ENCODE peak calls at places on chromosomes 11 and 22, in eight cellular contexts. K, Q, D, M, J, A, T and R are unnamed samples.

GRCh38 chr22:27796829-27797792 is 4.4 kb downstream of the MN1 start:
- DNase-seq in K (no peak), Q (no peak), D (no peak), M (no peak), J (no peak), A (no peak), T (no peak), R (no peak)

GRCh38 chr22:44091021-44091721 is 67.1 kb downstream of the PARVB start:
- DNase-seq in K (peak; percentile 39), Q (no peak), D (peak; percentile 32), M (no peak), J (no peak), A (no peak), T (no peak), R (peak; percentile 29)

GRCh38 chr11:103097279-103097678 is 5.3 kb upstream of the DCUN1D5 start:
- DNase-seq in K (no peak), Q (no peak), D (no peak), M (no peak), J (no peak), A (no peak), T (no peak), R (no peak)

GRCh38 chr11:11969380-11970215 is 38.8 kb downstream of the DKK3 start:
- DNase-seq in K (no peak), Q (no peak), D (no peak), M (no peak), J (peak; percentile 46), A (no peak), T (no peak), R (no peak)

GRCh38 chr11:125675196-125675595 is 5.5 kb downstream of the ACRV1 start:
- DNase-seq in K (no peak), Q (no peak), D (no peak), M (no peak), J (no peak), A (no peak), T (no peak), R (no peak)

GRCh38 chr11:72251614-72252013 is 7.6 kb upstream of the PHOX2A start:
- DNase-seq in K (no peak), Q (no peak), D (no peak), M (no peak), J (no peak), A (no peak), T (no peak), R (no peak)

GRCh38 chr11:78606667-78607066 is 32.0 kb upstream of the NARS2 start:
- DNase-seq in K (no peak), Q (no peak), D (no peak), M (no peak), J (no peak), A (no peak), T (no peak), R (no peak)

GRCh38 chr22:31287818-31288495 is 4.3 kb downstream of the PIK3IP1 start:
- DNase-seq in K (no peak), Q (no peak), D (no peak), M (no peak), J (no peak), A (no peak), T (no peak), R (no peak)

GRCh38 chr22:38111941-38112355 is 1.5 kb upstream of the BAIAP2L2 start:
- DNase-seq in K (no peak), Q (no peak), D (no peak), M (no peak), J (no peak), A (no peak), T (no peak), R (no peak)

GRCh38 chr11:66263231-66263630 is 5.2 kb upstream of the RAB1B start:
- DNase-seq in K (no peak), Q (no peak), D (no peak), M (no peak), J (no peak), A (no peak), T (no peak), R (no peak)

DNA sequence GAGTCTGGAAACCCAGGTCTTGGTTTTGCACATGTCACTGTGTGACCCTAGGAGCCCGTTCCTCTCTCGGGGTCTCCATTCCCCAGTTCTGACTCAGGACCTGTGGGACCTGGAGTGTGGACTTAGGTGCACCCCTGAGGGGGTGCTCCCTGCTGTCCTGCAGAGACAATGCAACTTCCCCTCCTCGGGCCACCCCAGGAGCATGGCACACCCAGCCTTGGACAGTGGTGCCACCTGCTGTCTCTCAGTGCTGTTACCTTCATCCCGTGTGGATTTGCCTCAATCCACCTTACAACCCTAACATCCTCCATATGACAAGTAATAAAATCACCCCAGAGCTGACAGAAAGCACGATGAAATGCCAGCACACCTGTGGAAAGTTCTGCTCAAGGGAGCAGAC is 27.5 kb upstream of the CRYBB3 start:
- DNase-seq in K (no peak), Q (no peak), D (peak; percentile 7), M (no peak), J (no peak), A (no peak), T (no peak), R (peak; percentile 26)
- TF ChIP-seq CTCF in K (peak; percentile 14), Q (no peak), D (peak; percentile 38), M (peak; percentile 53), J (peak; percentile 71), A (no peak), T (peak; percentile 58), R (peak; percentile 54)

DNA sequence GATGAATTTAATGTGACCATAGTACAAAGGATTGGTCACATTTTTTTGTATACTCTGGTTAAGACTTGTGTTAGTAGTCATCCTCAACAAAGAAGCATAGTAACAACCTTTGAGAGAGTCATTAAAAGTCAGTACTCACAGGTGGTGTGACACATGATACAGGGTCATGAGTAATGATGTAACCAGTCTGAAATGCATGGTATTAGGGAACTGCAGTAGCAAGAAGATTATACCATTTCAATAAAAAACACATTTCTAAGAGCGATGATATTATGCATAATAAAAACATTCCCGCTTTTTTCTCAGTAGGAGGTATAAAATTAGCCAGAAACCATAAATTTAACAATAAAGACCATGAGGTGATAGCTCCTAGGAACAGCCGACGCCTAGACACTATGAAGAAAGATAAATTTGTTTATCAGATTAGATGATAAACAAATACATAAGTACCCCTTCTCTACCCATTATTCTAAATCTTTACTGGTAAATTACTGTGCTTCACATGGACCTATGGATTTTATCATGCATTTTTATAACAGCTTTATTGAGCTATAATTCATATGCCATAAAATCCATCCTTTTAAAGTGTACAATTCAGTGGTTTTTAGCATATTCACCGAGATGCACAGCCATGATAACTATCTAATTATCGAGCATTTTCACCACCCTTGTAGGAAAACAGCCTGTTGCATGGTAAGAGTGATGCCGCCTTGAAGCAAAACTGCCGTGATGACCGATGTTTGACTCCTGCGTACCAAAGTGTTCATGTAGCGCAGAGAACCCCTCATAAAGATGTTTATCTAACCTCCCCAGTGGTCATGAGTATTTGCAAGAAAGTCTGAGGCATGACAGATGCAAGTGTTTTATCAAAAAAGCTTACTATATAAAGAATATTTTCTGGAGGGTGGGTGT is 41.8 kb downstream of the TMPRSS5 start:
- DNase-seq in K (no peak), Q (no peak), D (peak; percentile 13), M (no peak), J (no peak), A (no peak), T (no peak), R (no peak)
- H3K4me3 ChIP-seq in K (no peak overlapping the region), Q (no peak overlapping the region), D (no peak overlapping the region), M (no peak overlapping the region), J (no peak overlapping the region), A (no peak overlapping the region), T (no peak overlapping the region), R (no peak overlapping the region)

DNA sequence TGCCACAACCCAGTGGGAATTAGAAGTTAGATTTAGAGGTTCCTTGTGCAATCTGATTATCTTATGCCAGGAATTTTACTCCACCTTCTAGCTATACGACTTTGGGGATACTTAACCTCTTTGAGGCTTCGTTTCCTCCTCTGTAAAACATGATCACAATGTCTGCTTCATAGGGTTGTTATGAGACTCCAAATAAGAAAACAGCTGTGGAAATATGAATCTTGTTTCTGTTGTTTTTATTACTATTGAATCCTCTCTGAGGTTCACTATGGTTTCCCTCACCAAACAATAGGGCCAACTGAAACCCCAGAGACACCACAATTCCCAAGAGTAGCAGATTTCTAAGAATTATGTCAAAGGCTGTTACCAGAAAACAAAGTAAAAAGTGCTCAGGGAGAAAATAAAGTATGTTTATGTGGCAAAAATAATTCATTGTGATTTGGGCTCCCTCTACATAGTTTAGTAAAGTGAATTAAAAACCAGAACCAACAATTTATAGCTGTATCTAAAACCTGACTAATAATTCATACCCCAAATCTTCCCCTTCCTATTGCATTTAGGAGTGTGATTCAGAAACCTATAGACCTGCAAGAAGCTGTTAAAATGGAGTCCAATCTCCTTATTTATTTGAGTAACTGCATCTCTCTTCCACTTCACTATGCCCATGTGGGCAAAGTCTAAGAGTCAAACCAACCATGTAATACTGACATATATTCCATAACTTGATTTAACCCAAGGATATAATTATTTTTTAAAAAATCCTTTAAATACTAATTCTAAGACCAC is 38.4 kb downstream of the AMBRA1 start:
- DNase-seq in K (no peak), Q (no peak), D (no peak), M (no peak), J (no peak), A (no peak), T (no peak), R (no peak)
- H3K4me1 ChIP-seq in K (peaks cover 33% of the 10 kb centered on the region), Q (peaks cover 41% of the 10 kb centered on the region), D (peaks cover 73% of the 10 kb centered on the region), M (peaks cover 48% of the 10 kb centered on the region), J (peaks cover 59% of the 10 kb centered on the region), A (no peaks in the 10 kb centered on the region), T (peaks cover 19% of the 10 kb centered on the region), R (no peaks in the 10 kb centered on the region)

GRCh38 chr11:111403021-111403725 is 24.1 kb upstream of the POU2AF1 start:
- DNase-seq in K (no peak), Q (no peak), D (no peak), M (no peak), J (no peak), A (no peak), T (no peak), R (no peak)

GRCh38 chr11:111395749-111396148 is 16.7 kb upstream of the POU2AF1 start:
- DNase-seq in K (no peak), Q (no peak), D (no peak), M (no peak), J (no peak), A (no peak), T (no peak), R (no peak)

GRCh38 chr11:111400595-111400994 is 21.5 kb upstream of the POU2AF1 start:
- DNase-seq in K (no peak), Q (no peak), D (no peak), M (no peak), J (no peak), A (no peak), T (no peak), R (no peak)

GRCh38 chr11:111402411-111402810 is 23.3 kb upstream of the POU2AF1 start:
- DNase-seq in K (no peak), Q (peak; percentile 45), D (no peak), M (no peak), J (no peak), A (no peak), T (no peak), R (no peak)

DNA sequence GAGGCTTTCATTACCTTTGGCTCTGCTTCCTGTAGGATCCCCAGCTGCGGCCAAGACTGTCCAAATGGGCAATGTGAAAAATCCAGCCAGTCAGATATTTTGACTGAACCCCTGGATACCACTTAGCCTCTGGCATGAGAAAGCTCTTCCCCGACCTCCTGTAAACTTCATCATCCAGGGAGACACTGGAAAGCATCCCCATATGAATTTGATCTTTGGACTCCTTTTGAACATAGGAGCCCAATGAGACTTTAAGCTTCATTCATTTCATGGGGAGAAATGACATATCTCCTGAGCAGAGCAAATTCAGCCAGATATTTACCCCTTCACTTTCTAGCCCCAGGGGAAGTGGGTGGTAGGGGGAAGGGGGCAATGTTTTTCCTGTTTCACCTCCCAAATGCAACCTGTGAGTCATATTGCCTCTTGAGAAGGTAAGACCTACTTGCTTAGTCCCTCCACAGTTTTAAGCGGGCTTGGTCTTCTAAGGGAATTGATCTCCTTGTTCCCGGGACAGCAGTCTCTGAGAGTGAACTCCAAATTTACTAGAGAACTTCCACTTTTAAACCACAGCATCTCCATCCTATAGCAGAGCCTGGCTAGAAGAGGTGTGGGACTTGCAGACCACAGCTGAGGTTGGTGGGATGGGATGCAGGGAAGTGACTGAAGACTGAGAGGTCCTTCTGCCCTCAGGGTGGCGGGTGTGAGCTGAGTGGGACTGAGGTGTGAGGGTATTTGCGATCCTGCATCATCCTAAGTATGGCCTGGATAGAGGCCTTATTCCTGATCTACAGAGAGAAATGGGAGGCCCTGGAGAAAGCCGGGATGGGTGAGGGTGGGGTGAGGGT is 20.3 kb upstream of the POU2AF1 start:
- DNase-seq in K (no peak), Q (no peak), D (no peak), M (no peak), J (no peak), A (no peak), T (peak; percentile 50), R (no peak)
- TF ChIP-seq CTCF in K (no peak), Q (no peak), D (no peak), M (no peak), J (no peak), A (no peak), T (no peak), R (no peak)